ENCODE peak calls at places on chromosomes 16 and 17, in nine cellular contexts. G, Z, K, H, Y, B, Q, U and M are unnamed samples.

GRCh38 chr17:77877674-77878355 is 80.7 kb upstream of the TNRC6C start:
- DNase-seq in G (no peak), Z (no peak), K (no peak), H (no peak), Y (no peak), B (no peak), Q (peak; percentile 22), U (no peak), M (no peak)

GRCh38 chr17:57599271-57600045 is 145.6 kb downstream of the CCDC182 start:
- DNase-seq in G (no peak), Z (no peak), K (no peak), H (no peak), Y (no peak), B (no peak), Q (no peak), U (no peak), M (no peak)

GRCh38 chr17:7438050-7438614 is 1.2 kb upstream of the FGF11 start:
- DNase-seq in G (peak; percentile 90), Z (peak; percentile 57), K (no peak), H (no peak), Y (no peak), B (no peak), Q (peak; percentile 90), U (peak; percentile 21), M (no peak)

GRCh38 chr17:82100502-82101298 is 2.7 kb upstream of the FASN start:
- DNase-seq in G (no peak), Z (no peak), K (no peak), H (no peak), Y (no peak), B (no peak), Q (peak; percentile 72), U (no peak), M (no peak)

GRCh38 chr17:29357821-29358232 is 32.3 kb upstream of the TAOK1 start:
- DNase-seq in G (no peak), Z (no peak), K (no peak), H (no peak), Y (no peak), B (no peak), Q (no peak), U (no peak), M (no peak)

GRCh38 chr16:49967012-49967559 is 57.9 kb upstream of the CNEP1R1 start:
- DNase-seq in G (no peak), Z (no peak), K (no peak), H (no peak), Y (no peak), B (no peak), Q (no peak), U (no peak), M (no peak)

GRCh38 chr17:70563301-70563820 is 394.0 kb downstream of the KCNJ2 start:
- DNase-seq in G (no peak), Z (no peak), K (no peak), H (peak; percentile 33), Y (no peak), B (no peak), Q (no peak), U (no peak), M (peak; percentile 23)

GRCh38 chr17:3542410-3543088 is 15.1 kb downstream of the TRPV3 start:
- DNase-seq in G (peak; percentile 27), Z (no peak), K (no peak), H (no peak), Y (no peak), B (no peak), Q (peak; percentile 39), U (no peak), M (no peak)

GRCh38 chr17:46974086-46974485 is 5.0 kb downstream of the RPRML start:
- DNase-seq in G (no peak), Z (no peak), K (no peak), H (no peak), Y (no peak), B (no peak), Q (peak; percentile 22), U (no peak), M (no peak)

GRCh38 chr16:69176033-69176780 is 10.8 kb upstream of the SNTB2 start:
- DNase-seq in G (no peak), Z (no peak), K (peak; percentile 66), H (no peak), Y (no peak), B (no peak), Q (no peak), U (no peak), M (peak; percentile 85)

GRCh38 chr16:80175011-80175410 is 365.8 kb upstream of the DYNLRB2 start:
- DNase-seq in G (no peak), Z (no peak), K (no peak), H (no peak), Y (no peak), B (no peak), Q (no peak), U (no peak), M (no peak)

GRCh38 chr16:23491490-23492391 is 18.6 kb downstream of the GGA2 start:
- DNase-seq in G (no peak), Z (no peak), K (peak; percentile 39), H (no peak), Y (no peak), B (no peak), Q (no peak), U (no peak), M (peak; percentile 47)

GRCh38 chr17:81031571-81032550 is 3.1 kb upstream of the BAIAP2 start:
- DNase-seq in G (no peak), Z (no peak), K (no peak), H (no peak), Y (no peak), B (no peak), Q (peak; percentile 83), U (no peak), M (no peak)

GRCh38 chr16:75053791-75054555 is 55.1 kb downstream of the ZNRF1 start:
- DNase-seq in G (no peak), Z (no peak), K (no peak), H (no peak), Y (no peak), B (no peak), Q (peak; percentile 78), U (no peak), M (no peak)

GRCh38 chr16:88764913-88765349 is 20.1 kb downstream of the PIEZO1 start:
- DNase-seq in G (no peak), Z (no peak), K (peak; percentile 56), H (no peak), Y (no peak), B (no peak), Q (no peak), U (no peak), M (no peak)

GRCh38 chr16:2341456-2342447 is 1.2 kb upstream of the ABCA3 start:
- DNase-seq in G (peak; percentile 53), Z (no peak), K (no peak), H (no peak), Y (no peak), B (no peak), Q (peak; percentile 88), U (no peak), M (no peak)

GRCh38 chr17:48711128-48711527 is 11.2 kb downstream of the PRAC1 start:
- DNase-seq in G (no peak), Z (no peak), K (no peak), H (no peak), Y (no peak), B (no peak), Q (no peak), U (no peak), M (no peak)

GRCh38 chr17:83125515-83126274 is 46.3 kb downstream of the METRNL start:
- DNase-seq in G (peak; percentile 30), Z (no peak), K (no peak), H (no peak), Y (no peak), B (peak; percentile 50), Q (peak; percentile 76), U (no peak), M (no peak)

GRCh38 chr16:69119536-69119935 is 12.9 kb downstream of the CHTF8 start:
- DNase-seq in G (no peak), Z (no peak), K (no peak), H (no peak), Y (no peak), B (no peak), Q (no peak), U (no peak), M (no peak)

GRCh38 chr17:47850692-47851573 is at the start of gene SP6:
- DNase-seq in G (peak; percentile 97), Z (peak; percentile 64), K (peak; percentile 50), H (no peak), Y (peak; percentile 29), B (no peak), Q (peak; percentile 94), U (no peak), M (peak; percentile 42)

GRCh38 chr17:27544350-27545131 is 86.4 kb upstream of the LGALS9 start:
- DNase-seq in G (no peak), Z (peak; percentile 77), K (no peak), H (peak; percentile 34), Y (no peak), B (peak; percentile 92), Q (no peak), U (peak; percentile 18), M (peak; percentile 96)

GRCh38 chr16:3142770-3143169 is 7.9 kb downstream of the ZNF213 start:
- DNase-seq in G (no peak), Z (no peak), K (no peak), H (no peak), Y (no peak), B (no peak), Q (peak; percentile 62), U (no peak), M (no peak)

GRCh38 chr16:87194172-87194571 is 123.0 kb downstream of the C16orf95 start:
- DNase-seq in G (no peak), Z (no peak), K (no peak), H (no peak), Y (no peak), B (no peak), Q (no peak), U (no peak), M (no peak)